ENCODE peak calls at places on chromosomes 5 and 9, in ten cellular contexts. N is GM20000, Q is A549, J is lower lobe of right lung, O is pancreas, V is HFFc6, D is cardiac fibroblast, M is tibial artery, F is psoas muscle, A is cardiac muscle cell. B is an unnamed sample.

GRCh38 chr9:33186457-33187168 is 19.5 kb upstream of the B4GALT1 start:
- DNase-seq in N (peak), Q (no peak), J (no peak), O (no peak), V (no peak), D (peak), M (no peak), F (no peak), A (peak), B (no peak)

GRCh38 chr9:37667706-37668672 is 17.2 kb downstream of the FRMPD1 start:
- DNase-seq in N (no peak), Q (peak), J (no peak), O (no peak), V (no peak), D (peak), M (no peak), F (peak), A (peak), B (peak)

GRCh38 chr5:169831331-169831730 is 149.0 kb downstream of the INSYN2B start:
- DNase-seq in N (no peak), Q (no peak), J (no peak), O (no peak), V (no peak), D (no peak), M (no peak), F (no peak), A (no peak), B (no peak)

GRCh38 chr9:93297659-93298497 is 113.9 kb downstream of the WNK2 start:
- DNase-seq in N (peak), Q (no peak), J (peak), O (peak), V (no peak), D (no peak), M (peak), F (peak), A (no peak), B (no peak)

GRCh38 chr9:135418161-135418560 is 61.4 kb upstream of the PPP1R26 start:
- DNase-seq in N (no peak), Q (no peak), J (no peak), O (no peak), V (no peak), D (no peak), M (peak), F (no peak), A (no peak), B (no peak)

GRCh38 chr9:117541192-117541591 is 126.3 kb upstream of the ASTN2 start:
- DNase-seq in N (no peak), Q (no peak), J (no peak), O (no peak), V (no peak), D (no peak), M (no peak), F (no peak), A (no peak), B (no peak)

GRCh38 chr5:159286420-159287035 is 23.4 kb downstream of the UBLCP1 start:
- DNase-seq in N (no peak), Q (no peak), J (no peak), O (no peak), V (peak), D (peak), M (no peak), F (no peak), A (peak), B (no peak)

GRCh38 chr9:94807556-94807955 is 81.1 kb downstream of the AOPEP start:
- DNase-seq in N (no peak), Q (no peak), J (no peak), O (no peak), V (no peak), D (no peak), M (no peak), F (no peak), A (no peak), B (no peak)

GRCh38 chr5:58133631-58134296 is 326.1 kb downstream of the PLK2 start:
- DNase-seq in N (no peak), Q (no peak), J (no peak), O (no peak), V (peak), D (peak), M (no peak), F (no peak), A (peak), B (no peak)

GRCh38 chr9:136902259-136902821 is 16.0 kb downstream of the TRAF2 start:
- DNase-seq in N (peak), Q (peak), J (peak), O (peak), V (no peak), D (peak), M (peak), F (peak), A (peak), B (no peak)

GRCh38 chr9:112049834-112050516 is 125.1 kb downstream of the SUSD1 start:
- DNase-seq in N (no peak), Q (no peak), J (no peak), O (no peak), V (no peak), D (peak), M (no peak), F (no peak), A (peak), B (no peak)

GRCh38 chr5:84265739-84266464 is 118.8 kb downstream of the EDIL3 start:
- DNase-seq in N (no peak), Q (no peak), J (no peak), O (no peak), V (no peak), D (no peak), M (no peak), F (no peak), A (no peak), B (no peak)
- TF ChIP-seq CTCF in N (no peak), Q (no peak), J (no peak), O (no peak), V (no peak), D (no peak), M (no peak), F (no peak), A (no peak), B (no peak)

GRCh38 chr9:64015136-64015535 is 1269.9 kb downstream of the FOXD4L5 start:
- DNase-seq in N (no peak), Q (no peak), J (no peak), O (no peak), V (no peak), D (no peak), M (no peak), F (no peak), A (no peak), B (no peak)
- TF ChIP-seq CTCF in N (no peak), Q (no peak), J (no peak), O (no peak), V (no peak), D (no peak), M (no peak), F (no peak), A (no peak), B (no peak)

DNA sequence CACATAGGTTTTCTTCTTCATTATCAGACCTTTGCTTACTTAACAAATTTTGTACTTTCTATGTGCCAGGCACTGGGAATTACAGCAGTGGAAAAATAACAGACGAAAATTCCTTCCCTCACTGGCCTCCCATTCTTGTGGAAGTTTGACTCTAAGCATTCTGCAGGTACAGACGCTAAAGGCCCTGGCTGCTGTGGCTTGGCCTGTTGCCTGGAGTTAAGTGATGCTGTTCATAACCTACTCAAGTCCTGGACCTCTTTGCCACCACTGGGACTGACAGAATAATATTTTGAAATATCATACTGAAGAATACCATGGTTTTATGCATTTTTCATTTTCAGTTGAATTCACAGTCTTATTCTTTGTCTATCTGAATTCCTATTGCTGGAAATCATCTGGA is 97.3 kb upstream of the SPATA31C2 start:
- DNase-seq in N (no peak), Q (no peak), J (no peak), O (no peak), V (no peak), D (no peak), M (no peak), F (no peak), A (no peak), B (no peak)
- TF ChIP-seq CTCF in N (no peak), Q (no peak), J (no peak), O (no peak), V (no peak), D (no peak), M (no peak), F (no peak), A (no peak), B (no peak)

DNA sequence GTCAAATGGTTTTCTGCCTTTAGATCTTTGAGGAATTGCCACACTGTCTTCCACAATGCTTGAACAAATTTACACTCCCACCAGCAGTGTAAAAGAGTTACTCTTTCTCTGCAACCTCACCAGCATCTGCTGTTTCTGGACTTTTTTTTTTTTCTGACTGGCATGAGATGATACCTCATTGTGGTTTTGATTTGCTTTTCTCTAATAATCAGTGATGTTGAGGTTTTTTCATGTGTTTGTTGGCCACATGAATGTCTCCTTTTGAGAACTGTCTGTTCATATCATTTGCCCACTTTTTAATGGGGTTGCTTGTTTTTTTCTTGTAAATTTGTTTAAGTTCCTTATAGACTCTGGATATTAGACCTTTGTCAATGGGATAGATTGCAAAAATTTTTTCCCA is 129.2 kb upstream of the PTGER4 start:
- DNase-seq in N (no peak), Q (no peak), J (no peak), O (no peak), V (no peak), D (no peak), M (no peak), F (no peak), A (no peak), B (no peak)
- TF ChIP-seq CTCF in N (no peak), Q (no peak), J (no peak), O (no peak), V (no peak), D (no peak), M (no peak), F (no peak), A (no peak), B (no peak)

B was measured in nephron progenitor cell.